ENCODE peak calls at places on chromosomes 4 and X, in five cellular contexts. One of them, this sample, is unnamed.

GRCh38 chrX:38805294-38806053 is 4.2 kb downstream of the MID1IP1 start:
- DNase-seq in transverse colon: peak; percentile 71
- DNase-seq in sigmoid colon: peak; percentile 85
- DNase-seq in suprapubic skin: peak; percentile 75
- DNase-seq in breast epithelium: peak; percentile 63
- DNase-seq in this sample: peak; percentile 90

GRCh38 chr4:133929540-133929939 is 272.0 kb downstream of the PABPC4L start:
- DNase-seq in breast epithelium: no peak
- DNase-seq in sigmoid colon: no peak
- DNase-seq in suprapubic skin: no peak
- DNase-seq in transverse colon: no peak
- DNase-seq in this sample: no peak

GRCh38 chrX:16199343-16199742 is 32.1 kb downstream of the MAGEB17 start:
- DNase-seq in breast epithelium: no peak
- DNase-seq in transverse colon: no peak
- DNase-seq in sigmoid colon: no peak
- DNase-seq in suprapubic skin: no peak
- DNase-seq in this sample: no peak

GRCh38 chrX:110852180-110852579 is 56.6 kb upstream of the CHRDL1 start:
- DNase-seq in sigmoid colon: no peak
- DNase-seq in transverse colon: no peak
- DNase-seq in suprapubic skin: no peak
- DNase-seq in breast epithelium: no peak
- DNase-seq in this sample: no peak

GRCh38 chr4:8891646-8892555 is 20.3 kb upstream of the HMX1 start:
- DNase-seq in transverse colon: no peak
- DNase-seq in sigmoid colon: no peak
- DNase-seq in breast epithelium: no peak
- DNase-seq in suprapubic skin: no peak
- DNase-seq in this sample: no peak

GRCh38 chr4:56286763-56287162 is 100.5 kb downstream of the AASDH start:
- DNase-seq in suprapubic skin: no peak
- DNase-seq in sigmoid colon: no peak
- DNase-seq in breast epithelium: no peak
- DNase-seq in transverse colon: no peak
- DNase-seq in this sample: no peak

GRCh38 chr4:127309360-127310095 is 323.2 kb upstream of the INTU start:
- DNase-seq in breast epithelium: no peak
- DNase-seq in sigmoid colon: no peak
- DNase-seq in suprapubic skin: peak; percentile 72
- DNase-seq in transverse colon: no peak
- DNase-seq in this sample: no peak

GRCh38 chr4:143286733-143287570 is 49.7 kb upstream of the GAB1 start:
- DNase-seq in transverse colon: no peak
- DNase-seq in suprapubic skin: no peak
- DNase-seq in breast epithelium: no peak
- DNase-seq in sigmoid colon: no peak
- DNase-seq in this sample: no peak

GRCh38 chr4:24443200-24443599 is 141.2 kb downstream of the DHX15 start:
- DNase-seq in suprapubic skin: no peak
- DNase-seq in breast epithelium: no peak
- DNase-seq in sigmoid colon: no peak
- DNase-seq in transverse colon: no peak
- DNase-seq in this sample: no peak

GRCh38 chrX:130786030-130786429 is 117.0 kb downstream of the ENOX2 start:
- DNase-seq in transverse colon: no peak
- DNase-seq in sigmoid colon: no peak
- DNase-seq in breast epithelium: no peak
- DNase-seq in suprapubic skin: no peak
- DNase-seq in this sample: no peak

GRCh38 chr4:171940656-171941055 is 127.5 kb downstream of the GALNTL6 start:
- DNase-seq in suprapubic skin: no peak
- DNase-seq in sigmoid colon: no peak
- DNase-seq in transverse colon: no peak
- DNase-seq in breast epithelium: no peak
- DNase-seq in this sample: no peak

GRCh38 chrX:133544105-133544504 is 128.8 kb upstream of the GPC4 start:
- DNase-seq in suprapubic skin: peak; percentile 57
- DNase-seq in transverse colon: no peak
- DNase-seq in sigmoid colon: no peak
- DNase-seq in breast epithelium: no peak
- DNase-seq in this sample: no peak

GRCh38 chrX:51697397-51697796 is 12.9 kb upstream of the CENPVL1 start:
- DNase-seq in suprapubic skin: no peak
- DNase-seq in sigmoid colon: no peak
- DNase-seq in transverse colon: no peak
- DNase-seq in breast epithelium: no peak
- DNase-seq in this sample: no peak

GRCh38 chr4:12881945-12882589 is 602.1 kb downstream of the RAB28 start:
- DNase-seq in suprapubic skin: no peak
- DNase-seq in sigmoid colon: no peak
- DNase-seq in breast epithelium: no peak
- DNase-seq in transverse colon: no peak
- DNase-seq in this sample: no peak

DNA sequence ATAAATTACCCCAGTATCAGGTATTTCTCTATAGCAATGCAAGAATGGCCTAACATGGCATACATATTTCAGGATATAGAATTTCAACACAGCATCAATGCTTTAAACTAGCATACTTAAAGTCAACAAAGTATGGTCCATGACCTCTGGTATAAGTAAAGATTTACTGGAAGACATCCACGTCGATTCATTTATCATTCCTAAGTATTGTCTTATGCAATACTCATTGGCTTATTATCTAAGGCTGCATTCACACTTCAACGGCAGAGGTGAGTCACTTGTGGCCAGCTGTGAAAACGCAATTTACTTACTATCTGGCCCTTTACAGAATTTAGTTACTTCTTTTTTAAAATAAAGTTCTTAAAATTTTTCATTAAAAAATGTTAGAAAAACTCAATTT is 42.6 kb downstream of the ADGRA3 start:
- DNase-seq in transverse colon: no peak
- DNase-seq in breast epithelium: no peak
- DNase-seq in suprapubic skin: no peak
- DNase-seq in sigmoid colon: no peak
- DNase-seq in this sample: no peak
- TF ChIP-seq POLR2A in transverse colon: no peak
- TF ChIP-seq POLR2A in breast epithelium: no peak
- TF ChIP-seq POLR2A in suprapubic skin: no peak
- TF ChIP-seq POLR2A in sigmoid colon: no peak
- TF ChIP-seq POLR2A in this sample: no peak

GRCh38 chr4:158253350-158253980 is 43.2 kb downstream of the TMEM144 start:
- DNase-seq in suprapubic skin: no peak
- DNase-seq in breast epithelium: no peak
- DNase-seq in sigmoid colon: no peak
- DNase-seq in transverse colon: peak; percentile 33
- DNase-seq in this sample: no peak
- TF ChIP-seq POLR2AphosphoS5 in suprapubic skin: no peak
- TF ChIP-seq POLR2AphosphoS5 in breast epithelium: no peak
- TF ChIP-seq POLR2AphosphoS5 in sigmoid colon: no peak
- TF ChIP-seq POLR2AphosphoS5 in transverse colon: no peak
- TF ChIP-seq POLR2AphosphoS5 in this sample: no peak

GRCh38 chrX:47483310-47484268 is 567 bp upstream of the ZNF41 start:
- DNase-seq in breast epithelium: no peak
- DNase-seq in transverse colon: peak; percentile 16
- DNase-seq in suprapubic skin: no peak
- DNase-seq in sigmoid colon: peak; percentile 63
- DNase-seq in this sample: no peak

GRCh38 chrX:47482065-47482511 is 934 bp downstream of the ZNF41 start:
- DNase-seq in transverse colon: no peak
- DNase-seq in sigmoid colon: peak; percentile 20
- DNase-seq in breast epithelium: no peak
- DNase-seq in suprapubic skin: no peak
- DNase-seq in this sample: no peak

GRCh38 chrX:47481160-47481559 is 1.9 kb downstream of the ZNF41 start:
- DNase-seq in transverse colon: no peak
- DNase-seq in sigmoid colon: peak; percentile 35
- DNase-seq in breast epithelium: no peak
- DNase-seq in suprapubic skin: no peak
- DNase-seq in this sample: no peak

GRCh38 chrX:47484885-47485284 is 1.9 kb upstream of the ZNF41 start:
- DNase-seq in transverse colon: no peak
- DNase-seq in suprapubic skin: no peak
- DNase-seq in breast epithelium: no peak
- DNase-seq in sigmoid colon: peak; percentile 11
- DNase-seq in this sample: no peak

DNA sequence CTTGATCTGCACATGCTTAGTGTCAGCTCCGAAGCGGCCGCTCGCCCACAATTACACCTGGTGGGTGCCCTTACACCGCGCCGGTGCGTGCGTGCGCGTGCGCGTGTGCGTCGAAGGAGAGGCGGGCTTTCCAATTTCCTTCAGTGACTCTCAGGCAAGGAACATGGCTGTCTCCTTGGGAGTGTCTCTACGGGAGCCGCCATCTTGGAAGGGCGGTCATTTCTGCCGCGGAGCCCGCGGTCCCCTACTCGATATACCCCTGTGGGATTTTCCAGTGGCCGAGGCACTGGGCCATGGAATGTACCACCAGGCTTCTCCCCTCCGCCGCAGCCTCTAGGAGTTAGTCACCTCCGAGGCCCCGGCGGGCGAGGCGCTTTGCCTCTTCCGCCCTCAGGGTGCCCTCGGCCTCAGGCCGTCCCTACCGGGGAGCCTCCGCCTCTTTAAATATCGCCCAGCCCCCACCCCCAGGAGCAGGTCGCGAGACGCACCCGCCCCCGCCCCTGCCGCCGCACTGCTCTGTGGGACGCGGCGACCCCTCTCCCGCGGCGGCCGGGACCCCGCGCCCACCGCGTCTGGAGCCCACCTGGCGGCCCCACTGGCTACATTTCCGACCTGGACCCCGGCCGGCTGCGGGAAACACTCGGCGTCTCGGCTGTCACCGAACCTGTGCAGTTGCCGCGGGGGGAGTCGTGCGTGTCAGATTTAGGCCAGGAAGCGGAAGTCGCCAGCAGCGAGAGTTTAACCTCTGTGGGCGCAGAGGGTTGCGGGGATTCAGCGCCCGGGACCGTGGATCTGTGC is at the start of gene ZNF41:
- DNase-seq in transverse colon: peak; percentile 74
- DNase-seq in suprapubic skin: peak; percentile 79
- DNase-seq in breast epithelium: peak; percentile 61
- DNase-seq in sigmoid colon: peak; percentile 86
- DNase-seq in this sample: peak; percentile 88
- TF ChIP-seq POLR2A in transverse colon: peak; percentile 54
- TF ChIP-seq POLR2A in suprapubic skin: peak; percentile 39
- TF ChIP-seq POLR2A in breast epithelium: no peak
- TF ChIP-seq POLR2A in sigmoid colon: no peak
- TF ChIP-seq POLR2A in this sample: peak; percentile 21

GRCh38 chr4:156972370-156972980 is 876 bp upstream of the PDGFC start:
- DNase-seq in breast epithelium: no peak
- DNase-seq in suprapubic skin: no peak
- DNase-seq in transverse colon: no peak
- DNase-seq in sigmoid colon: no peak
- DNase-seq in this sample: no peak

GRCh38 chr4:156971168-156971601 is 414 bp downstream of the PDGFC start:
- DNase-seq in sigmoid colon: peak; percentile 67
- DNase-seq in suprapubic skin: peak; percentile 71
- DNase-seq in breast epithelium: no peak
- DNase-seq in transverse colon: peak; percentile 21
- DNase-seq in this sample: peak; percentile 36

GRCh38 chr4:156974264-156974663 is 2.7 kb upstream of the PDGFC start:
- DNase-seq in transverse colon: no peak
- DNase-seq in breast epithelium: no peak
- DNase-seq in suprapubic skin: no peak
- DNase-seq in sigmoid colon: no peak
- DNase-seq in this sample: no peak

GRCh38 chr4:156970501-156971167 is 965 bp downstream of the PDGFC start:
- DNase-seq in sigmoid colon: peak; percentile 87
- DNase-seq in suprapubic skin: peak; percentile 82
- DNase-seq in breast epithelium: peak; percentile 66
- DNase-seq in transverse colon: peak; percentile 61
- DNase-seq in this sample: peak; percentile 67

DNA sequence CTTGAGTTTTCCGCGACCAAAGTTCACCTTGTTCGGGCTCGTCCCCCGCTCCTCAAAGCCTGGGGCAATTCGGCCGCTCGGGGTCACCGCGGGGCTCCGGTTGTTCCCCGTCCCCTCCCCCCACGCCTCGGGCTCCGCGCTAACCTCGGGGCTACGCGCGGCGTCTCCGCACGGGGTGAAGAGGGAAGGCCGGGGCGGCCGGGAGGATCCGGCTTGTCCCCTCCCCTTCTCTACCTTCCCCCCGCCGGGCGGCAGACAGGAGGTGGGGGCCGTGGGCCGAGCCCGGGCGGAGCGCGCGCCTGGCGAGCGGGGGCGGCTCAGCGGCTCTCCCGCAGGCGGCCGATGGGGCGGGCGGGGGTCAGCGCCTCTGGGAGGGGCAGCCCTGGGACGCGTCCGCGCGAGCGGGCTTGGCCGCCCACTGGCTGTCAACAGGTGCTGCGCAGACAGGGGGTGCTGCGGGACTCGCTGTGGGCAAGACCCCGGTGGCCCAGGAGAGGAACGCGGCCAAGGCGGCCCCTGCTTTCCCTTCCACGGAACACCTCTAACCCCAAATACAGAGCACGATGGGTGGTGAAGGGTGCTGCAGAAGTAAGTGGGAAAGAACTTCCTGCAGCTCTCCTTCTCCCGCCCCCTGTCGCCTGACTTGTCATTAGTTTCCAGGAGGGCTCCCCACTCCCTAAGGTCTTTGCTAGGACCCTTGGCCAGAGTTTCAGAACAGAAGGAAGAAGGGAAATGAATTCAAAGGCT is at the start of gene PDGFC:
- DNase-seq in suprapubic skin: peak; percentile 88
- DNase-seq in transverse colon: peak; percentile 67
- DNase-seq in sigmoid colon: peak; percentile 91
- DNase-seq in breast epithelium: peak; percentile 69
- DNase-seq in this sample: peak; percentile 84
- TF ChIP-seq POLR2AphosphoS5 in suprapubic skin: no peak
- TF ChIP-seq POLR2AphosphoS5 in transverse colon: peak; percentile 63
- TF ChIP-seq POLR2AphosphoS5 in sigmoid colon: peak; percentile 71
- TF ChIP-seq POLR2AphosphoS5 in breast epithelium: no peak
- TF ChIP-seq POLR2AphosphoS5 in this sample: peak; percentile 42

DNA sequence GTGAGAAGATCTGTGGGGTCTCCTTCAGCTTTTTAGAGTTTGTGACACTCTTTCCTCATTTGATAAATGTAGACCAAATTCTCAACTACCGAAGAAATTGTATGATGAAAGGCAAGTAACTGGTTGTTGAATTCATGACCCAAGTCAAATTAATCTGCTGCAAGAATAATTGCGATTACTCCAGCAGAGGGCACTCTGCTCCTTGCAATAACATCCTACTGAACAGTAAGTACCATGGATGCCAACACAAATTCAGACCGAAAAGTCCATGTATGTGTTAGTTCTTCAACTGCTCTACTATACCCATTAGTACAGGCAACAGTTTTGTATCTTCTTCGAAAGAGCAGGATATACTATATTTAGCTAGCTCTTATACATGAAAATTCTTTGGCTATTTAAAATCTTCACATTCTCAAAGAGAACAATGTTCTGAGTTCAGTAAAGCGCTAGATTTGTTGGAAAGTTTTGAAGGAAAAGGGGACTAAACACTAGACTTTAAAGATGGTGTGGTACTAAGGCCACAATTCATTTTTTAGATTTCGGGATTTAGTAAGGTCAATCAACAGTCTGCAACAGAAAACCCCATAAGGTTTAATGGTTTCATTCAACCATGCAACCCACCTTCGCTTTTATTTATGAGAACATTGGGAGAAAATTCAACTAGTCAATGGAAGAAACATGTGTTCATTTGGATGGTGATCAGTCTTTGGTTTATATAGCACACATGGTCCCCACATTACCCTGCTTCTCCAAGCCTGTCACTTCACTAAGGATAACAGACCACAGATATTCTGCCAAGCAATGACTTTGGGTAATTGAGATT is 105.4 kb upstream of the TBC1D9 start:
- DNase-seq in sigmoid colon: peak; percentile 86
- DNase-seq in suprapubic skin: no peak
- DNase-seq in transverse colon: peak; percentile 60
- DNase-seq in breast epithelium: no peak
- DNase-seq in this sample: peak; percentile 64
- TF ChIP-seq POLR2A in sigmoid colon: no peak
- TF ChIP-seq POLR2A in suprapubic skin: no peak
- TF ChIP-seq POLR2A in transverse colon: no peak
- TF ChIP-seq POLR2A in breast epithelium: no peak
- TF ChIP-seq POLR2A in this sample: no peak

This sample was measured in upper lobe of left lung.